ENCODE peak calls at places on chromosomes 1 and 21, in five cellular contexts. L, W, B, X and P are unnamed samples.

GRCh38 chr1:215748431-215748830 is 181.3 kb downstream of the KCTD3 start:
- DNase-seq in L (no peak), W (no peak), B (no peak), X (no peak), P (no peak)

GRCh38 chr1:31507676-31508530 is 68.4 kb upstream of the TINAGL1 start:
- DNase-seq in L (no peak), W (no peak), B (no peak), X (no peak), P (no peak)

GRCh38 chr1:76352741-76353435 is 278.3 kb downstream of the ST6GALNAC3 start:
- DNase-seq in L (no peak), W (no peak), B (no peak), X (no peak), P (no peak)

GRCh38 chr1:154351363-154352068 is 26.2 kb downstream of the ATP8B2 start:
- DNase-seq in L (no peak), W (no peak), B (no peak), X (peak), P (no peak)

GRCh38 chr1:11880181-11880575 is 21.4 kb upstream of the NPPB start:
- DNase-seq in L (no peak), W (no peak), B (no peak), X (no peak), P (no peak)

GRCh38 chr21:41627428-41627827 is 119.5 kb upstream of the TMPRSS2 start:
- DNase-seq in L (no peak), W (no peak), B (peak), X (no peak), P (no peak)

GRCh38 chr21:45872902-45873301 is 108.7 kb upstream of the COL6A1 start:
- DNase-seq in L (no peak), W (no peak), B (no peak), X (no peak), P (no peak)

GRCh38 chr1:161172776-161173376 is 4.4 kb downstream of the B4GALT3 start:
- DNase-seq in L (no peak), W (no peak), B (peak), X (no peak), P (no peak)

GRCh38 chr1:161480381-161481035 is 24.7 kb upstream of the FCGR2A start:
- DNase-seq in L (no peak), W (no peak), B (no peak), X (peak), P (no peak)

GRCh38 chr1:247110627-247111258 is 6.6 kb upstream of the ZNF669 start:
- DNase-seq in L (peak), W (no peak), B (no peak), X (no peak), P (no peak)

GRCh38 chr1:234014208-234014607 is 109.7 kb downstream of the SLC35F3 start:
- DNase-seq in L (no peak), W (no peak), B (no peak), X (no peak), P (no peak)

GRCh38 chr1:236998571-236998970 is 5.7 kb downstream of the MT1HL1 start:
- DNase-seq in L (no peak), W (no peak), B (no peak), X (no peak), P (no peak)

GRCh38 chr21:34498623-34499022 is 13.4 kb downstream of the KCNE1 start:
- DNase-seq in L (no peak), W (no peak), B (no peak), X (no peak), P (no peak)

GRCh38 chr1:205038132-205038786 is 4.8 kb upstream of the CNTN2 start:
- DNase-seq in L (no peak), W (no peak), B (no peak), X (no peak), P (no peak)

GRCh38 chr21:15034126-15034848 is 30.5 kb downstream of the NRIP1 start:
- DNase-seq in L (no peak), W (no peak), B (no peak), X (no peak), P (no peak)

GRCh38 chr1:66283583-66284041 is 250.3 kb upstream of the SGIP1 start:
- DNase-seq in L (no peak), W (no peak), B (no peak), X (no peak), P (no peak)

GRCh38 chr1:2934642-2935081 is 86.6 kb upstream of the ACTRT2 start:
- DNase-seq in L (no peak), W (no peak), B (no peak), X (no peak), P (no peak)

GRCh38 chr1:181469829-181470228 is 13.5 kb upstream of the CACNA1E start:
- DNase-seq in L (no peak), W (no peak), B (peak), X (no peak), P (no peak)

GRCh38 chr1:224607220-224608148 is 8.6 kb upstream of the CNIH3 start:
- DNase-seq in L (no peak), W (no peak), B (no peak), X (no peak), P (no peak)

GRCh38 chr1:41902125-41902524 is 16.6 kb downstream of the HIVEP3 start:
- DNase-seq in L (peak), W (no peak), B (peak), X (no peak), P (no peak)

GRCh38 chr1:229572286-229572685 is 13.8 kb upstream of the ABCB10 start:
- DNase-seq in L (no peak), W (no peak), B (no peak), X (no peak), P (no peak)

GRCh38 chr21:39537571-39537970 is 75.2 kb upstream of the B3GALT5 start:
- DNase-seq in L (no peak), W (no peak), B (no peak), X (no peak), P (no peak)

GRCh38 chr1:33301273-33301984 is 19.5 kb downstream of the A3GALT2 start:
- DNase-seq in L (no peak), W (no peak), B (no peak), X (no peak), P (no peak)